ENCODE peak calls at places on chromosomes 2 and 18, in four cellular contexts. T is NCI-H1105; F is AG04450; O is CD8-positive, alpha-beta memory T cell. Z is an unnamed sample.

GRCh38 chr2:203648273-203648672 is 58.2 kb upstream of the CD28 start:
- DNase-seq in T (no peak), F (no peak), O (no peak), Z (no peak)

GRCh38 chr2:120390381-120391055 is 44.6 kb downstream of the INHBB start:
- DNase-seq in T (no peak), F (no peak), O (peak; percentile 34), Z (no peak)

GRCh38 chr2:235654115-235654514 is 160.3 kb downstream of the AGAP1 start:
- DNase-seq in T (no peak), F (no peak), O (no peak), Z (no peak)

GRCh38 chr2:187302619-187303018 is 145.4 kb downstream of the CALCRL start:
- DNase-seq in T (no peak), F (no peak), O (no peak), Z (no peak)

GRCh38 chr2:212708346-212708745 is 169.7 kb upstream of the ERBB4 start:
- DNase-seq in T (no peak), F (no peak), O (no peak), Z (no peak)

GRCh38 chr2:26619649-26620605 is 21.2 kb downstream of the CIB4 start:
- DNase-seq in T (no peak), F (no peak), O (no peak), Z (no peak)

GRCh38 chr2:230227216-230227615 is 1.7 kb downstream of the SP140 start:
- DNase-seq in T (no peak), F (no peak), O (no peak), Z (no peak)

GRCh38 chr2:74005786-74006185 is 21.1 kb downstream of the TET3 start:
- DNase-seq in T (no peak), F (no peak), O (no peak), Z (no peak)

GRCh38 chr18:63606526-63606925 is 19.4 kb downstream of the SERPINB13 start:
- DNase-seq in T (no peak), F (no peak), O (no peak), Z (no peak)

GRCh38 chr18:74595425-74595824 is 2.2 kb upstream of the ZNF407 start:
- DNase-seq in T (no peak), F (no peak), O (no peak), Z (no peak)

GRCh38 chr2:124281556-124281955 is 256.5 kb downstream of the CNTNAP5 start:
- DNase-seq in T (no peak), F (no peak), O (no peak), Z (no peak)

GRCh38 chr18:42459873-42460272 is 504.8 kb downstream of the PIK3C3 start:
- DNase-seq in T (no peak), F (no peak), O (no peak), Z (no peak)

GRCh38 chr2:72533767-72534166 is 292.1 kb downstream of the EXOC6B start:
- DNase-seq in T (no peak), F (no peak), O (no peak), Z (no peak)

GRCh38 chr2:37344453-37345361 is at the start of gene QPCT:
- DNase-seq in T (no peak), F (no peak), O (peak; percentile 87), Z (peak; percentile 55)

GRCh38 chr2:207394812-207395534 is 134.8 kb upstream of the CREB1 start:
- DNase-seq in T (no peak), F (peak; percentile 81), O (no peak), Z (peak; percentile 17)

GRCh38 chr2:204332706-204333105 is 212.6 kb upstream of the PARD3B start:
- DNase-seq in T (no peak), F (no peak), O (no peak), Z (no peak)

GRCh38 chr2:75221872-75222271 is 22.6 kb upstream of the TACR1 start:
- DNase-seq in T (no peak), F (peak; percentile 45), O (no peak), Z (no peak)

GRCh38 chr2:222610746-222611145 is 45.1 kb downstream of the FARSB start:
- DNase-seq in T (no peak), F (no peak), O (no peak), Z (no peak)

GRCh38 chr2:166343467-166343866 is 32.3 kb downstream of the SCN9A start:
- DNase-seq in T (peak; percentile 31), F (no peak), O (no peak), Z (no peak)

GRCh38 chr2:238716585-238716984 is 131.3 kb upstream of the TWIST2 start:
- DNase-seq in T (no peak), F (no peak), O (no peak), Z (no peak)

GRCh38 chr2:150232871-150233270 is 254.6 kb downstream of the RND3 start:
- DNase-seq in T (no peak), F (no peak), O (no peak), Z (no peak)

GRCh38 chr2:70442301-70443077 is 111.1 kb downstream of the TGFA start:
- DNase-seq in T (no peak), F (no peak), O (no peak), Z (no peak)

GRCh38 chr2:238569415-238570195 is 142.9 kb downstream of the ASB1 start:
- DNase-seq in T (no peak), F (no peak), O (no peak), Z (no peak)

GRCh38 chr2:97005353-97005752 is 19.0 kb upstream of the FAM178B start:
- DNase-seq in T (no peak), F (no peak), O (no peak), Z (no peak)

GRCh38 chr2:218582085-218582484 is 13.4 kb downstream of the CNOT9 start:
- DNase-seq in T (no peak), F (no peak), O (no peak), Z (no peak)

GRCh38 chr2:103980401-103980800 is 873.5 kb upstream of the POU3F3 start:
- DNase-seq in T (no peak), F (no peak), O (no peak), Z (no peak)

GRCh38 chr2:8270699-8271098 is 411.2 kb upstream of the ID2 start:
- DNase-seq in T (no peak), F (no peak), O (no peak), Z (no peak)

GRCh38 chr18:23178661-23179081 is 43.4 kb downstream of the CABLES1 start:
- DNase-seq in T (no peak), F (no peak), O (no peak), Z (no peak)

GRCh38 chr2:220937231-220937630 is 634.9 kb downstream of the EPHA4 start:
- DNase-seq in T (no peak), F (no peak), O (no peak), Z (no peak)

GRCh38 chr2:241310917-241311566 is 4.4 kb downstream of the HDLBP start:
- DNase-seq in T (no peak), F (no peak), O (no peak), Z (no peak)

GRCh38 chr2:69483696-69484095 is 46.5 kb upstream of the NFU1 start:
- DNase-seq in T (peak; percentile 65), F (no peak), O (no peak), Z (no peak)

GRCh38 chr2:170026361-170026760 is 151.6 kb upstream of the MYO3B start:
- DNase-seq in T (no peak), F (no peak), O (no peak), Z (no peak)

GRCh38 chr2:234682492-234683228 is 185.8 kb upstream of the ARL4C start:
- DNase-seq in T (peak; percentile 89), F (no peak), O (no peak), Z (no peak)

Z was measured in activated T-helper 9 cell treated with anti-CD3 and anti-CD28 coated beads, Interleukin-2, amount 50 U/mL, for 16 hours.